ENCODE peak calls at places on chromosomes 7 and 10, in nine cellular contexts. T is AG10803; S is amniotic epithelial cell; V is mesendoderm; A is fibroblast of the conjunctiva; O is pancreas; Z is substantia nigra; F is activated T-cell treated with anti-CD3 and anti-CD28 coated beads, Interleukin-2, amount 50 U/mL, for 72 hours; I is A549. G is an unnamed sample.

GRCh38 chr7:131501422-131501821 is 55.0 kb downstream of the PODXL start:
- DNase-seq in T (peak), S (peak), V (no peak), A (no peak), O (no peak), Z (no peak), F (peak), I (no peak), G (no peak)

GRCh38 chr10:60570272-60570865 is 180.7 kb upstream of the ANK3 start:
- DNase-seq in T (no peak), S (no peak), V (no peak), A (no peak), O (no peak), Z (peak), F (no peak), I (no peak), G (no peak)

GRCh38 chr7:6446977-6447588 is 671 bp downstream of the DAGLB start:
- DNase-seq in T (peak), S (peak), V (peak), A (peak), O (peak), Z (peak), F (peak), I (peak), G (no peak)

GRCh38 chr10:67861750-67862460 is 22.6 kb upstream of the SIRT1 start:
- DNase-seq in T (no peak), S (no peak), V (peak), A (no peak), O (no peak), Z (no peak), F (no peak), I (no peak), G (peak)

GRCh38 chr7:57867884-57868701 is 418.1 kb downstream of the ZNF716 start:
- DNase-seq in T (no peak), S (no peak), V (no peak), A (no peak), O (peak), Z (peak), F (no peak), I (peak), G (peak)

GRCh38 chr10:22605168-22605567 is 109.2 kb downstream of the PIP4K2A start:
- DNase-seq in T (peak), S (peak), V (no peak), A (peak), O (no peak), Z (no peak), F (no peak), I (no peak), G (no peak)

GRCh38 chr7:33459340-33459751 is 330.0 kb downstream of the BBS9 start:
- DNase-seq in T (peak), S (peak), V (peak), A (peak), O (no peak), Z (no peak), F (no peak), I (peak), G (no peak)

GRCh38 chr7:18974803-18975202 is 142.6 kb downstream of the TWIST1 start:
- DNase-seq in T (peak), S (peak), V (peak), A (no peak), O (no peak), Z (no peak), F (no peak), I (peak), G (no peak)

GRCh38 chr7:21944616-21945373 is 904 bp downstream of the CDCA7L start:
- DNase-seq in T (peak), S (peak), V (peak), A (no peak), O (peak), Z (peak), F (peak), I (peak), G (no peak)

GRCh38 chr10:125369382-125370326 is 209.3 kb upstream of the CTBP2 start:
- DNase-seq in T (no peak), S (no peak), V (no peak), A (no peak), O (no peak), Z (no peak), F (no peak), I (no peak), G (no peak)

GRCh38 chr7:97096037-97096436 is 21.5 kb upstream of the SDHAF3 start:
- DNase-seq in T (no peak), S (no peak), V (no peak), A (no peak), O (no peak), Z (no peak), F (no peak), I (no peak), G (no peak)

GRCh38 chr10:62096534-62096933 is 172.1 kb downstream of the RTKN2 start:
- DNase-seq in T (no peak), S (no peak), V (no peak), A (no peak), O (no peak), Z (no peak), F (no peak), I (no peak), G (no peak)

GRCh38 chr10:102831322-102832071 is 5.7 kb downstream of the CYP17A1 start:
- DNase-seq in T (peak), S (peak), V (no peak), A (no peak), O (no peak), Z (no peak), F (no peak), I (no peak), G (no peak)

GRCh38 chr7:93203496-93203895 is 22.8 kb downstream of the HEPACAM2 start:
- DNase-seq in T (no peak), S (no peak), V (no peak), A (no peak), O (no peak), Z (no peak), F (no peak), I (peak), G (no peak)

GRCh38 chr7:75639071-75639892 is 99.5 kb downstream of the HIP1 start:
- DNase-seq in T (peak), S (peak), V (peak), A (no peak), O (peak), Z (peak), F (peak), I (peak), G (no peak)

GRCh38 chr10:73493781-73494180 is 2.0 kb downstream of the PPP3CB start:
- DNase-seq in T (peak), S (peak), V (no peak), A (peak), O (no peak), Z (no peak), F (no peak), I (no peak), G (no peak)

GRCh38 chr7:29337628-29338116 is 143.1 kb downstream of the CHN2 start:
- DNase-seq in T (no peak), S (peak), V (peak), A (no peak), O (no peak), Z (no peak), F (peak), I (no peak), G (no peak)

GRCh38 chr7:23938230-23938629 is 228.2 kb downstream of the STK31 start:
- DNase-seq in T (no peak), S (no peak), V (no peak), A (no peak), O (no peak), Z (no peak), F (no peak), I (no peak), G (no peak)

GRCh38 chr10:130013263-130013937 is 49.3 kb upstream of the EBF3 start:
- DNase-seq in T (peak), S (no peak), V (no peak), A (no peak), O (no peak), Z (no peak), F (no peak), I (no peak), G (no peak)

GRCh38 chr10:33249137-33249536 is 85.3 kb downstream of the NRP1 start:
- DNase-seq in T (no peak), S (no peak), V (no peak), A (no peak), O (no peak), Z (no peak), F (no peak), I (no peak), G (no peak)

GRCh38 chr10:112678987-112679386 is 232.0 kb downstream of the VTI1A start:
- DNase-seq in T (peak), S (no peak), V (no peak), A (no peak), O (no peak), Z (no peak), F (no peak), I (no peak), G (no peak)

GRCh38 chr10:110056822-110057221 is 49.0 kb downstream of the ADD3 start:
- DNase-seq in T (peak), S (peak), V (no peak), A (no peak), O (no peak), Z (no peak), F (no peak), I (no peak), G (no peak)